ENCODE peak calls at places on chromosomes 5 and 9, in five cellular contexts. X is GM10248; Z is epithelial cell of esophagus; Y is CD8-positive, alpha-beta T cell; H is type B pancreatic cell. P is an unnamed sample.

GRCh38 chr9:130446111-130446861 is 1.5 kb downstream of the ASS1 start:
- DNase-seq in X (no peak), Z (peak), Y (no peak), H (no peak), P (no peak)

GRCh38 chr9:92097997-92098482 is 17.2 kb downstream of the SPTLC1 start:
- DNase-seq in X (no peak), Z (peak), Y (peak), H (no peak), P (no peak)

GRCh38 chr9:76456202-76456926 is 2.6 kb upstream of the GCNT1 start:
- DNase-seq in X (peak), Z (peak), Y (peak), H (no peak), P (no peak)

GRCh38 chr5:169756071-169756765 is 119.1 kb downstream of the DOCK2 start:
- DNase-seq in X (no peak), Z (no peak), Y (no peak), H (no peak), P (no peak)

GRCh38 chr9:131436865-131437271 is 43.0 kb downstream of the PRRC2B start:
- DNase-seq in X (no peak), Z (no peak), Y (no peak), H (no peak), P (no peak)

GRCh38 chr5:169112016-169112415 is 188.9 kb downstream of the SLIT3 start:
- DNase-seq in X (no peak), Z (no peak), Y (no peak), H (no peak), P (no peak)

GRCh38 chr5:169350016-169350415 is 49.1 kb upstream of the SLIT3 start:
- DNase-seq in X (no peak), Z (peak), Y (no peak), H (no peak), P (no peak)

GRCh38 chr9:93387791-93388190 is 63.7 kb upstream of the FAM120A start:
- DNase-seq in X (no peak), Z (peak), Y (no peak), H (no peak), P (no peak)

GRCh38 chr9:98808411-98808815 is 943 bp downstream of the GALNT12 start:
- DNase-seq in X (no peak), Z (no peak), Y (no peak), H (no peak), P (no peak)

GRCh38 chr9:42388146-42388690 is 204.8 kb downstream of the SPATA31A6 start:
- DNase-seq in X (peak), Z (no peak), Y (no peak), H (no peak), P (peak)

GRCh38 chr9:42386477-42386876 is 203.0 kb downstream of the SPATA31A6 start:
- DNase-seq in X (peak), Z (no peak), Y (no peak), H (no peak), P (no peak)

DNA sequence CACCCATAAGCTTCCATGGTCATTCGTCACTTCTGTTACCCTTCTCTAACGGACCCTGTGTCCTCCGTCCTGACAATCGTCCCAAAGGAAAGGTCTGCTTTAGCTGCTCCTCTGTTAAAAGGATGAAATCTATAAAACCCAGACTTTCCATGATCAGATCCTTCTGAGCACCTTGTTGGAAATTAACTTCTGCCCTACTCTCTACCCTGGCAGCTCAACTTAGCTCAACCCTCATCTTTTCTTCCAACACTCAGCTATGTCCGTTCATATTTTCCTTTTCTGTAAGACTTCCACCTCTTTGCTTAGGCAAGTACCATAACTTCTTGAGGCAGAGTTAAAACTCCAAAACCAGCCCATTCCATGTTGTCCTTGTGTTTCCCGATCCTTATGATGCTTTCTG is 205.4 kb downstream of the SPATA31A6 start:
- DNase-seq in X (peak), Z (no peak), Y (no peak), H (no peak), P (no peak)
- TF ChIP-seq CTCF in X (no peak), Z (no peak), Y (no peak), H (no peak), P (no peak)

DNA sequence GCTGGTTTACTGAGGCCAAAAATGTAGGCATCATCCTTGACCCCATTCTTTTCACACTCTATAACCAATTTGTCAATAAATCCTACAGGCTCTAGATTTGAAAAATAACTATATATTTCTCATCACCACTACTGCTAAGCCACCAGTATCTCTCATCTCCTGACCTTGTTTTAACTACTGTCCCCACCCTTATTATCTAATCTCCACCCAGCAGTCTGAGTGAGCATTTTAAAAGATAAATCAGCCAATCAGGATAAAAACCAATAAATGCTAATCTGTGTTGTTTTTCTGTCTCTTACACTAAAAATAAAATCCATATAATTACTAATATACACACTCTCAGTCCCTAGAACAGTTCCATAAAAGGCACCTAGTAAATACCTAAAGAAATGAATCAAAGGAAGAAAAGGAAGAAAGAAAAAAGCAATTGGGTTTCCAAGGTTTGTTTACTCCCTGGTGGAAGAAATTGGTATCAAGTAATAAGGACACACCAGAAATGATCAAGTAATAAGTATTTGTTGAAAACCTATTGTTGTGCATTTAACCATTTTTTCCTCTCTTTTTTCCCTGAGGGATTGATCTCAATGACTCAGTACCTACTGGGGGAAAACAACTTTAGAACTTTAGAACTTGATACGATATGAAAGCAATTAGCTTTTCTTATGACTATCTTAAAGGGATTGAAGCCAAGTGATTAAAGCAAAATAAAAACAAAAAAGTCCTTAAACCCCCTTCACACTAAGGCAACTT is 19.3 kb downstream of the MRPS27 start:
- DNase-seq in X (no peak), Z (no peak), Y (no peak), H (no peak), P (no peak)
- TF ChIP-seq CTCF in X (no peak), Z (no peak), Y (no peak), H (peak), P (no peak)

GRCh38 chr9:100442072-100442471 is 15.1 kb downstream of the MSANTD3 start:
- DNase-seq in X (no peak), Z (no peak), Y (no peak), H (no peak), P (no peak)

GRCh38 chr9:100436566-100436965 is 9.6 kb downstream of the MSANTD3 start:
- DNase-seq in X (no peak), Z (no peak), Y (no peak), H (no peak), P (no peak)

GRCh38 chr9:100443781-100444768 is 17.1 kb downstream of the MSANTD3 start:
- DNase-seq in X (no peak), Z (no peak), Y (no peak), H (no peak), P (no peak)

GRCh38 chr9:100437860-100438805 is 11.2 kb downstream of the MSANTD3 start:
- DNase-seq in X (peak), Z (peak), Y (peak), H (peak), P (peak)

DNA sequence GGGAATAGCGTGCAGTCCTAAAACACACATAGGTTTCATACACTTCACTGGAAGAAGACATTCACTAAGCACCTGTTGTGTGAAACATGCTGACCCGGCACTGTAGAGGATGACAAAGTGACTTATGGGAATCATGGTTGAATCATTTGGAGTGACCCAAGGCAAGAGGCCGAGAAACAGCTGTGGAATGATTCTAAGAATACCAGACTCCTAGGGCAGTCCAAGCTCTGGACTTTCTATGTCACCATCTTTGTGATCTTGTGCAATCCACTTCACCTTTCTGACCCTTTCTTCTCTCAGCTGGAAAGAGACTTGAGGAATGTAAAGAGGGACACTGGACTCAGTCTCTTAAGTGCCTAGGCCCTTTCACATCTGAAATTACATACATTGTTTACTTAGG is 13.1 kb downstream of the MSANTD3 start:
- DNase-seq in X (no peak), Z (no peak), Y (no peak), H (no peak), P (no peak)
- TF ChIP-seq CTCF in X (no peak), Z (no peak), Y (no peak), H (no peak), P (no peak)

DNA sequence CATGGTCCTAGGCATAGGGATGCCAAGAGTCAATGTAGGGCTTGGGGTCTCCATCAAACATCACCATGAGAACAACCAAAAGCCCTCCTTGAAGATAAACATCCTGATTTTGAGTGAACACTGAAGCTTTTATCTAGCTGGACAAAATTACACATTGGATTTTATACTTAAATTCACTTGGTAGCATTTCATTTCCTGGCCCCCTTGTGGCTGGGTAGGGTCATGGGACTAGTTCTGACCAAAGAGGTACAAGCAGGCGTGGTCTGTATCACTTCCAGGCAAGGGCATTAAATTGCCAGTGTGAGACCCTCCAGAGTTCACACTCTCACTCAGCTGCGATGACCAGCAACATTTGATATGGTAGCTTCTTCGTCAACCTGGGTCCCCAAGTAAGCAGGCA is 320.3 kb downstream of the ACTL7B start:
- DNase-seq in X (no peak), Z (peak), Y (no peak), H (no peak), P (no peak)
- TF ChIP-seq CTCF in X (peak), Z (peak), Y (no peak), H (peak), P (peak)

DNA sequence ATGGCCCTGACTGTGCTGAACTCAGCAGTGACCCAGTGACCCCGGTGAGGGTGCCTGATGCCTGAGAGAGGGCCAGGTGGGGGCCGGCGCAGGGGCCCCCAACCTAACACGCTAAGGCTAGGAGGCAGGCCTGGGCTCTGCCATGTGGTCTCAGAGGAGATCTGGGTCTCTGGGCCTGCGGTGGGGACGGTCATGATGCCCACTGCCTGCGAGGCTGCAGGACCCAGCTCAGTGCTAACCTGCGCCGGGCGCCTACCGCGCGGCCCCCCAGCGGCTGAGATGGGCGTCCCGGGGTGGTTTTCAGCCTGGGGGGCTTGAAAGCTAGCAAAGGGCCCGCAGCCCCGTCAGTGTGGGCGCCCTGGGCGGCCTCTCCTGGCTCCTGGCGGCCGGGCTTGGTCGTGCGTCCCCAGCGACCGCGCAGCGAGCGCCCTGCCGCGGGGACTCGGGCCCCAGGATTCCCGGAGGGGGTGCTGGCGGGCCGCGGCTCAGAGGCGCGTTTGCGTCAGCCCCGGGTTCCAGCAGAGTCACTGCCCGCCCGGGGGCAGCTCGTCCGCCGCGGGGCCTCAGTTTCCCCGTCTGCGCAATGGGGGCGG is 2.5 kb downstream of the EGFL7 start:
- DNase-seq in X (no peak), Z (no peak), Y (no peak), H (no peak), P (peak)
- TF ChIP-seq CTCF in X (peak), Z (peak), Y (no peak), H (peak), P (no peak)

GRCh38 chr5:111756701-111757581 is at the start of gene NREP:
- DNase-seq in X (peak), Z (peak), Y (peak), H (peak), P (peak)
- TF ChIP-seq CTCF in X (peak), Z (peak), Y (peak), H (peak), P (peak)

GRCh38 chr5:73596705-73597328 is 29.2 kb upstream of the ARHGEF28 start:
- DNase-seq in X (no peak), Z (peak), Y (no peak), H (no peak), P (no peak)
- TF ChIP-seq CTCF in X (peak), Z (peak), Y (peak), H (peak), P (peak)

GRCh38 chr9:22210262-22210661 is 201.2 kb upstream of the CDKN2B start:
- DNase-seq in X (no peak), Z (peak), Y (no peak), H (no peak), P (no peak)

GRCh38 chr9:22210936-22211335 is 201.8 kb upstream of the CDKN2B start:
- DNase-seq in X (no peak), Z (no peak), Y (no peak), H (no peak), P (no peak)

GRCh38 chr9:22208846-22209585 is 199.9 kb upstream of the CDKN2B start:
- DNase-seq in X (no peak), Z (peak), Y (no peak), H (no peak), P (no peak)

GRCh38 chr9:22214021-22214420 is 204.9 kb upstream of the CDKN2B start:
- DNase-seq in X (no peak), Z (peak), Y (no peak), H (no peak), P (no peak)

GRCh38 chr9:22211588-22212360 is 202.7 kb upstream of the CDKN2B start:
- DNase-seq in X (no peak), Z (peak), Y (no peak), H (no peak), P (no peak)
- TF ChIP-seq CTCF in X (no peak), Z (no peak), Y (no peak), H (no peak), P (no peak)

GRCh38 chr9:104580562-104580961 is 11.6 kb downstream of the OR13C8 start:
- DNase-seq in X (no peak), Z (no peak), Y (no peak), H (no peak), P (no peak)

GRCh38 chr9:104572612-104573011 is 3.6 kb downstream of the OR13C8 start:
- DNase-seq in X (no peak), Z (no peak), Y (no peak), H (no peak), P (no peak)

GRCh38 chr9:104575451-104575850 is 6.5 kb downstream of the OR13C8 start:
- DNase-seq in X (no peak), Z (no peak), Y (no peak), H (no peak), P (no peak)

DNA sequence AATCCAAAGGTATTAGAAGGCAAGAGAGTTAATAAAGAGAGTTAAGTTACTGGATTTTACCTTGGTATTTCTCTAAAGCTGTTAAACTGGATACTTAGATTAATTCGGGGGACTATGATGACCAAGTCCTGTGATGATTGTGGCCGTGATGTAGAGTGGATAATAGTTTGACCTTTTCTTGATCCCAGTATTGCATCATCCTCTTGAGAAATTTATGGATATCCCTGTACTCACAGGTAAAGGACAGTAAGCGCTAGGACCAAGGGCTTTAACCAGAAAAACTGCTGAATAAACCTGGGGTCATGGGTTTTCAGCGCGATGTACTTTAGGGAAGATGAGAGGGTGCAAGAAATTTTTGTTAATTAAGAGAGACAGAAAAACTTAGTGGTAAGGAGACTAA is 8.3 kb downstream of the OR13C8 start:
- DNase-seq in X (no peak), Z (no peak), Y (no peak), H (no peak), P (no peak)
- TF ChIP-seq CTCF in X (no peak), Z (no peak), Y (no peak), H (no peak), P (no peak)

P was measured in D721Med.